ENCODE peak calls at places on chromosomes 4 and X, in four cellular contexts. D is GM03348, G is endothelial cell of umbilical vein, J is pons. B is an unnamed sample.

GRCh38 chr4:109701566-109702399 is 1.5 kb downstream of the CASP6 start:
- DNase-seq in D (no peak), G (peak; percentile 39), J (no peak), B (peak; percentile 10)

GRCh38 chrX:6852869-6853268 is 294.6 kb upstream of the STS start:
- DNase-seq in D (no peak), G (no peak), J (no peak), B (no peak)

GRCh38 chrX:906586-906985 is 276.0 kb downstream of the SHOX start:
- DNase-seq in D (no peak), G (no peak), J (no peak), B (no peak)

GRCh38 chr4:7738458-7739076 is 201.1 kb downstream of the AFAP1 start:
- DNase-seq in D (no peak), G (no peak), J (no peak), B (no peak)

GRCh38 chr4:630661-631060 is 5.3 kb downstream of the PDE6B start:
- DNase-seq in D (no peak), G (no peak), J (no peak), B (no peak)

GRCh38 chrX:42519666-42520231 is 258.2 kb downstream of the PPP1R2C start:
- DNase-seq in D (peak; percentile 36), G (peak; percentile 4), J (no peak), B (no peak)

GRCh38 chrX:126485371-126485770 is 67.2 kb downstream of the DCAF12L1 start:
- DNase-seq in D (no peak), G (no peak), J (no peak), B (no peak)

GRCh38 chrX:53190363-53190960 is 34.5 kb downstream of the KDM5C start:
- DNase-seq in D (no peak), G (no peak), J (no peak), B (peak; percentile 39)

GRCh38 chr4:7854697-7855370 is 84.8 kb downstream of the AFAP1 start:
- DNase-seq in D (no peak), G (no peak), J (no peak), B (no peak)

GRCh38 chr4:145427221-145427620 is 54.4 kb upstream of the SMAD1 start:
- DNase-seq in D (no peak), G (no peak), J (no peak), B (no peak)

GRCh38 chrX:17377795-17378194 is 2.8 kb downstream of the NHS start:
- DNase-seq in D (peak; percentile 1), G (no peak), J (no peak), B (peak; percentile 2)

GRCh38 chr4:153115322-153116100 is 88.7 kb upstream of the TRIM2 start:
- DNase-seq in D (peak; percentile 67), G (peak; percentile 38), J (no peak), B (no peak)

GRCh38 chr4:79576480-79576803 is 168.4 kb upstream of the GK2 start:
- DNase-seq in D (peak; percentile 32), G (peak; percentile 39), J (peak; percentile 18), B (peak; percentile 56)

GRCh38 chr4:87657525-87657924 is 7.4 kb downstream of the DMP1 start:
- DNase-seq in D (no peak), G (peak; percentile 91), J (no peak), B (no peak)

GRCh38 chrX:85359051-85359450 is 20.4 kb downstream of the POF1B start:
- DNase-seq in D (no peak), G (no peak), J (no peak), B (no peak)

GRCh38 chr4:104677122-104677521 is 182.4 kb upstream of the CXXC4 start:
- DNase-seq in D (no peak), G (no peak), J (no peak), B (peak; percentile 83)

GRCh38 chr4:36237366-36238353 is 6.7 kb downstream of the ARAP2 start:
- DNase-seq in D (no peak), G (no peak), J (no peak), B (no peak)